ENCODE peak calls at places on chromosomes 13 and 19, in seven cellular contexts. R is bronchial epithelial cell, N is GM06990, F is RWPE1, D is Calu3, P is osteocyte, H is pancreas. G is an unnamed sample.

GRCh38 chr13:53073711-53074110 is 45.1 kb downstream of the OLFM4 start:
- DNase-seq in R (no peak), N (no peak), F (no peak), D (no peak), P (no peak), H (no peak), G (no peak)

GRCh38 chr13:41568990-41569387 is 111.6 kb downstream of the RGCC start:
- DNase-seq in R (no peak), N (no peak), F (no peak), D (no peak), P (no peak), H (no peak), G (no peak)

GRCh38 chr13:106143392-106143791 is 392.1 kb downstream of the EFNB2 start:
- DNase-seq in R (peak; percentile 37), N (no peak), F (no peak), D (no peak), P (no peak), H (no peak), G (no peak)

GRCh38 chr19:5536337-5536894 is 31.3 kb downstream of the TINCR start:
- DNase-seq in R (peak; percentile 25), N (no peak), F (peak; percentile 46), D (peak; percentile 62), P (peak; percentile 91), H (peak; percentile 76), G (no peak)

GRCh38 chr19:55809381-55810058 is 22.3 kb downstream of the NLRP11 start:
- DNase-seq in R (peak; percentile 17), N (peak; percentile 26), F (no peak), D (peak; percentile 56), P (peak; percentile 64), H (peak; percentile 71), G (peak; percentile 46)

GRCh38 chr13:51644649-51645048 is 60.4 kb downstream of the WDFY2 start:
- DNase-seq in R (peak; percentile 34), N (no peak), F (peak; percentile 15), D (no peak), P (no peak), H (no peak), G (no peak)

GRCh38 chr13:60139272-60139671 is 24.5 kb downstream of the DIAPH3 start:
- DNase-seq in R (peak; percentile 43), N (no peak), F (no peak), D (no peak), P (no peak), H (no peak), G (no peak)

GRCh38 chr19:1082165-1082927 is 12.8 kb downstream of the POLR2E start:
- DNase-seq in R (peak; percentile 70), N (peak; percentile 85), F (peak; percentile 95), D (no peak), P (no peak), H (peak; percentile 96), G (peak; percentile 86)

GRCh38 chr13:27110056-27110746 is 61.4 kb downstream of the USP12 start:
- DNase-seq in R (peak; percentile 46), N (no peak), F (no peak), D (no peak), P (no peak), H (no peak), G (no peak)

GRCh38 chr19:2176336-2176994 is 12.7 kb downstream of the DOT1L start:
- DNase-seq in R (peak; percentile 65), N (no peak), F (peak; percentile 49), D (no peak), P (no peak), H (no peak), G (no peak)

GRCh38 chr13:90760639-90761038 is 586.8 kb upstream of the MIR17HG start:
- DNase-seq in R (peak; percentile 81), N (no peak), F (no peak), D (no peak), P (no peak), H (no peak), G (no peak)

GRCh38 chr19:14096272-14096992 is 5.9 kb upstream of the SAMD1 start:
- DNase-seq in R (no peak), N (no peak), F (no peak), D (no peak), P (no peak), H (no peak), G (no peak)

GRCh38 chr19:14101003-14101545 is 10.5 kb upstream of the SAMD1 start:
- DNase-seq in R (no peak), N (no peak), F (no peak), D (no peak), P (no peak), H (no peak), G (no peak)

GRCh38 chr19:14093117-14093784 is 2.7 kb upstream of the SAMD1 start:
- DNase-seq in R (no peak), N (no peak), F (no peak), D (no peak), P (no peak), H (no peak), G (no peak)

GRCh38 chr19:14094854-14095253 is 4.3 kb upstream of the SAMD1 start:
- DNase-seq in R (no peak), N (no peak), F (no peak), D (no peak), P (no peak), H (no peak), G (no peak)

GRCh38 chr19:14097532-14098151 is 7.1 kb upstream of the SAMD1 start:
- DNase-seq in R (no peak), N (no peak), F (no peak), D (no peak), P (no peak), H (no peak), G (no peak)
- TF ChIP-seq CTCF in R (peak; percentile 15), N (no peak), F (peak; percentile 7), D (no peak), P (peak; percentile 23), H (no peak), G (no peak)

GRCh38 chr13:44049546-44049945 is 169.8 kb downstream of the LACC1 start:
- DNase-seq in R (no peak), N (no peak), F (no peak), D (no peak), P (no peak), H (no peak), G (no peak)
- TF ChIP-seq CTCF in R (no peak), N (no peak), F (no peak), D (no peak), P (no peak), H (no peak), G (no peak)

GRCh38 chr19:39492225-39492624 is 6.5 kb upstream of the DLL3 start:
- DNase-seq in R (no peak), N (no peak), F (no peak), D (no peak), P (no peak), H (no peak), G (no peak)
- TF ChIP-seq CTCF in R (no peak), N (no peak), F (no peak), D (no peak), P (no peak), H (no peak), G (no peak)

GRCh38 chr13:46386996-46387851 is at the start of gene RUBCNL:
- DNase-seq in R (peak; percentile 59), N (peak; percentile 84), F (peak; percentile 75), D (peak; percentile 33), P (no peak), H (peak; percentile 63), G (peak; percentile 87)
- TF ChIP-seq CTCF in R (no peak), N (no peak), F (no peak), D (no peak), P (no peak), H (no peak), G (peak; percentile 31)

DNA sequence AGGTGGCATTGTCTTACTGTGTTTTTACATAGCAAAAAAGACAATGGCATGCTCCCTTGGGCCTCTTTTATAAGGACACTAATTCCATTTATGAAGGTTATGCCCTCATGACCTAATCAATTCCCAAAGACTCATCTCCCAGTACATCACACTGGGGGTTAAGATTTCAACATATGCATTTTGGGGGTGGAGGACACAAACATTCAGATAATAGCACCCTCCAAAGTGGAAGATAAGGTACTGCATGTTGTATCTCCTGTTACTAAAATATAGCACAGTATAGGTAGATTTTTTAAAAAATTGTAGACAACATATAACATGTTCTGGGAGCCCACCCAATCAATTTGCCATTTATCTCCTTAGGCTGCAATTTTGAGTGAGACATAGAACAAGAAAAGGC is 221.2 kb downstream of the LIG4 start:
- DNase-seq in R (no peak), N (no peak), F (no peak), D (no peak), P (no peak), H (no peak), G (no peak)
- TF ChIP-seq CTCF in R (no peak), N (no peak), F (no peak), D (no peak), P (no peak), H (no peak), G (no peak)

GRCh38 chr13:31131470-31131961 is 30.2 kb downstream of the HSPH1 start:
- DNase-seq in R (no peak), N (no peak), F (no peak), D (no peak), P (no peak), H (no peak), G (no peak)
- TF ChIP-seq CTCF in R (no peak), N (no peak), F (no peak), D (no peak), P (no peak), H (no peak), G (no peak)

GRCh38 chr19:17311455-17312248 is 2.3 kb downstream of the DDA1 start:
- DNase-seq in R (peak; percentile 63), N (no peak), F (peak; percentile 59), D (peak; percentile 67), P (no peak), H (no peak), G (no peak)
- TF ChIP-seq CTCF in R (no peak), N (no peak), F (no peak), D (no peak), P (no peak), H (no peak), G (no peak)

GRCh38 chr19:57477191-57478008 is at the start of gene ZNF772:
- DNase-seq in R (peak; percentile 94), N (peak; percentile 82), F (peak; percentile 90), D (peak; percentile 92), P (peak; percentile 91), H (peak; percentile 81), G (peak; percentile 92)
- TF ChIP-seq CTCF in R (peak; percentile 78), N (peak; percentile 57), F (peak; percentile 39), D (peak; percentile 78), P (peak; percentile 37), H (peak; percentile 29), G (peak; percentile 55)

GRCh38 chr19:9431475-9431874 is 3.9 kb downstream of the ZNF266 start:
- DNase-seq in R (peak; percentile 9), N (no peak), F (peak; percentile 13), D (no peak), P (no peak), H (no peak), G (no peak)
- TF ChIP-seq CTCF in R (peak; percentile 44), N (peak; percentile 44), F (no peak), D (no peak), P (peak; percentile 35), H (no peak), G (no peak)

G was measured in GM13976.